ENCODE peak calls at places on chromosomes 12 and 14, in six cellular contexts. L is AG20443, K is NCI-H446, P is aorta, W is C1 segment of cervical spinal cord, U is D341Med. F is an unnamed sample.

GRCh38 chr14:50801706-50802105 is 29.3 kb downstream of the NIN start:
- DNase-seq in L (peak; percentile 18), K (no peak), P (no peak), W (no peak), U (no peak), F (no peak)

GRCh38 chr14:88879016-88879415 is 54.6 kb downstream of the TTC8 start:
- DNase-seq in L (peak; percentile 49), K (no peak), P (no peak), W (no peak), U (no peak), F (no peak)

GRCh38 chr14:33229269-33229924 is 290.7 kb downstream of the NPAS3 start:
- DNase-seq in L (no peak), K (no peak), P (no peak), W (no peak), U (no peak), F (no peak)

GRCh38 chr12:51692016-51692415 is 101.0 kb downstream of the SCN8A start:
- DNase-seq in L (no peak), K (no peak), P (no peak), W (no peak), U (no peak), F (no peak)

GRCh38 chr12:46608431-46609280 is 217.1 kb downstream of the SLC38A4 start:
- DNase-seq in L (peak; percentile 74), K (no peak), P (no peak), W (no peak), U (no peak), F (no peak)

GRCh38 chr14:97306785-97307246 is 509.6 kb downstream of the VRK1 start:
- DNase-seq in L (no peak), K (no peak), P (no peak), W (no peak), U (no peak), F (no peak)

GRCh38 chr12:93571360-93571853 is 1.1 kb upstream of the SOCS2 start:
- DNase-seq in L (peak; percentile 71), K (peak; percentile 76), P (peak; percentile 92), W (peak; percentile 24), U (peak; percentile 87), F (peak; percentile 85)

GRCh38 chr12:26298785-26299621 is 103.6 kb downstream of the SSPN start:
- DNase-seq in L (peak; percentile 83), K (no peak), P (no peak), W (no peak), U (no peak), F (no peak)

GRCh38 chr12:121894633-121895032 is 6.0 kb downstream of the PSMD9 start:
- DNase-seq in L (no peak), K (no peak), P (no peak), W (no peak), U (peak; percentile 57), F (peak; percentile 33)

GRCh38 chr14:74549588-74549987 is 56.0 kb downstream of the ISCA2 start:
- DNase-seq in L (peak; percentile 47), K (no peak), P (peak; percentile 63), W (no peak), U (no peak), F (no peak)

GRCh38 chr12:90058721-90059120 is 350.1 kb upstream of the ATP2B1 start:
- DNase-seq in L (peak; percentile 61), K (no peak), P (no peak), W (no peak), U (no peak), F (no peak)

GRCh38 chr12:118704517-118704916 is 276.8 kb upstream of the SRRM4 start:
- DNase-seq in L (no peak), K (no peak), P (no peak), W (no peak), U (no peak), F (no peak)

GRCh38 chr12:62715086-62715786 is 219.7 kb downstream of the PPM1H start:
- DNase-seq in L (no peak), K (no peak), P (no peak), W (no peak), U (no peak), F (peak; percentile 25)

GRCh38 chr12:33825442-33825841 is 196.9 kb upstream of the ALG10 start:
- DNase-seq in L (no peak), K (no peak), P (no peak), W (no peak), U (no peak), F (no peak)

GRCh38 chr14:55077691-55078151 is 26.3 kb downstream of the MAPK1IP1L start:
- DNase-seq in L (peak; percentile 12), K (no peak), P (no peak), W (no peak), U (no peak), F (no peak)

GRCh38 chr12:132872975-132873421 is 14.4 kb downstream of the CHFR start:
- DNase-seq in L (no peak), K (no peak), P (no peak), W (no peak), U (no peak), F (no peak)

GRCh38 chr12:68589194-68589593 is 21.5 kb upstream of the RAP1B start:
- DNase-seq in L (no peak), K (no peak), P (no peak), W (no peak), U (no peak), F (no peak)

GRCh38 chr14:43887523-43887922 is 619.6 kb downstream of the FSCB start:
- DNase-seq in L (no peak), K (no peak), P (no peak), W (no peak), U (no peak), F (no peak)

GRCh38 chr14:71582705-71583104 is 349.5 kb upstream of the RGS6 start:
- DNase-seq in L (peak; percentile 14), K (no peak), P (no peak), W (no peak), U (no peak), F (no peak)

GRCh38 chr12:117571321-117571720 is 209.9 kb upstream of the NOS1 start:
- DNase-seq in L (no peak), K (no peak), P (no peak), W (no peak), U (no peak), F (no peak)

GRCh38 chr14:90815817-90816662 is at the start of gene TTC7B:
- DNase-seq in L (peak; percentile 96), K (no peak), P (peak; percentile 86), W (no peak), U (peak; percentile 92), F (peak; percentile 74)

GRCh38 chr14:60064491-60065072 is 27.1 kb upstream of the PCNX4 start:
- DNase-seq in L (peak; percentile 29), K (no peak), P (no peak), W (no peak), U (peak; percentile 22), F (no peak)

GRCh38 chr14:22291406-22291805 is 297.6 kb downstream of the DAD1 start:
- DNase-seq in L (no peak), K (no peak), P (no peak), W (no peak), U (no peak), F (no peak)

GRCh38 chr14:83379371-83379770 is 1845.7 kb upstream of the SEL1L start:
- DNase-seq in L (peak; percentile 8), K (no peak), P (no peak), W (no peak), U (no peak), F (no peak)

GRCh38 chr14:104800600-104801283 is at the start of gene ZBTB42:
- DNase-seq in L (peak; percentile 81), K (no peak), P (peak; percentile 89), W (no peak), U (peak; percentile 87), F (peak; percentile 67)

GRCh38 chr12:38402811-38403210 is 86.2 kb downstream of the ALG10B start:
- DNase-seq in L (no peak), K (no peak), P (no peak), W (no peak), U (no peak), F (no peak)